ENCODE peak calls at places on chromosomes 2 and 18, in ten cellular contexts. V is activated naive CD8-positive, alpha-beta T cell treated with anti-CD3 and anti-CD28 coated beads, Interleukin-2, amount 50 U/mL, for 24 hours; J is neuronal stem cell; C is WERI-Rb-1; D is breast epithelium; L is stimulated activated CD8-positive, alpha-beta memory T cell treated with anti-CD3 and anti-CD28 coated beads, Interleukin-4, amount 100 ng/mL, for 1 hour; F is CD8-positive, alpha-beta T cell; S is GM13977; B is anterior cingulate cortex; H is coronary artery. E is an unnamed sample.

GRCh38 chr18:23353459-23353858 is 99.6 kb upstream of the RIOK3 start:
- DNase-seq in V (no peak), J (no peak), C (no peak), D (no peak), L (no peak), F (no peak), S (no peak), B (no peak), H (no peak), E (no peak)

GRCh38 chr2:226673314-226673723 is 126.3 kb downstream of the IRS1 start:
- DNase-seq in V (no peak), J (no peak), C (no peak), D (no peak), L (no peak), F (no peak), S (no peak), B (no peak), H (no peak), E (no peak)

GRCh38 chr2:208099682-208100081 is 24.6 kb downstream of the CRYGD start:
- DNase-seq in V (no peak), J (no peak), C (no peak), D (no peak), L (no peak), F (no peak), S (no peak), B (no peak), H (no peak), E (no peak)

GRCh38 chr2:95206086-95206485 is 1.2 kb upstream of the ZNF892 start:
- DNase-seq in V (no peak), J (no peak), C (no peak), D (no peak), L (no peak), F (no peak), S (no peak), B (no peak), H (no peak), E (peak)

GRCh38 chr2:103773884-103774283 is 1012.1 kb downstream of the TMEM182 start:
- DNase-seq in V (no peak), J (no peak), C (no peak), D (no peak), L (no peak), F (no peak), S (no peak), B (no peak), H (no peak), E (no peak)

GRCh38 chr2:239660390-239661228 is 259.8 kb upstream of the HDAC4 start:
- DNase-seq in V (no peak), J (no peak), C (no peak), D (no peak), L (no peak), F (peak), S (no peak), B (no peak), H (no peak), E (no peak)

GRCh38 chr2:124921221-124921620 is 896.1 kb downstream of the CNTNAP5 start:
- DNase-seq in V (no peak), J (no peak), C (no peak), D (no peak), L (no peak), F (no peak), S (no peak), B (no peak), H (no peak), E (no peak)

GRCh38 chr2:60516383-60516811 is 37.1 kb downstream of the BCL11A start:
- DNase-seq in V (no peak), J (no peak), C (no peak), D (no peak), L (no peak), F (no peak), S (no peak), B (no peak), H (no peak), E (no peak)